ENCODE peak calls at places on chromosomes 7 and 10, in six cellular contexts. L, M, B, I, N and H are unnamed samples.

GRCh38 chr7:73900286-73900685 is 39.3 kb downstream of the TMEM270 start:
- DNase-seq in L (no peak), M (no peak), B (no peak), I (no peak), N (no peak), H (no peak)

GRCh38 chr7:136146925-136147324 is 169.8 kb upstream of the MTPN start:
- DNase-seq in L (no peak), M (no peak), B (no peak), I (no peak), N (no peak), H (no peak)

GRCh38 chr7:66267249-66267648 is 62.1 kb downstream of the TPST1 start:
- DNase-seq in L (no peak), M (peak; percentile 74), B (peak; percentile 96), I (no peak), N (no peak), H (no peak)

GRCh38 chr7:31056775-31057346 is 4.8 kb downstream of the ADCYAP1R1 start:
- DNase-seq in L (peak; percentile 3), M (no peak), B (no peak), I (no peak), N (no peak), H (no peak)

GRCh38 chr10:35226507-35226906 is 99.9 kb downstream of the CREM start:
- DNase-seq in L (no peak), M (no peak), B (no peak), I (no peak), N (no peak), H (no peak)

GRCh38 chr10:89053555-89053954 is 63.0 kb downstream of the FAS start:
- DNase-seq in L (no peak), M (no peak), B (no peak), I (no peak), N (no peak), H (no peak)

GRCh38 chr10:63268139-63268797 is 135.1 kb downstream of the NRBF2 start:
- DNase-seq in L (no peak), M (no peak), B (no peak), I (no peak), N (peak; percentile 54), H (no peak)

GRCh38 chr7:30285531-30286284 is 1.3 kb downstream of the ZNRF2 start:
- DNase-seq in L (peak; percentile 56), M (peak; percentile 72), B (peak; percentile 61), I (peak; percentile 11), N (peak; percentile 71), H (peak; percentile 53)

GRCh38 chr10:119333146-119333792 is 125.9 kb downstream of the GRK5 start:
- DNase-seq in L (peak; percentile 38), M (peak; percentile 30), B (peak; percentile 16), I (no peak), N (no peak), H (peak; percentile 20)

GRCh38 chr7:92916751-92917369 is 80.5 kb upstream of the CDK6 start:
- DNase-seq in L (peak; percentile 84), M (peak; percentile 78), B (no peak), I (peak; percentile 64), N (no peak), H (no peak)

GRCh38 chr7:111018960-111019835 is 71.7 kb upstream of the LRRN3 start:
- DNase-seq in L (peak; percentile 21), M (no peak), B (no peak), I (peak; percentile 47), N (no peak), H (no peak)

GRCh38 chr7:134611611-134612151 is 35.0 kb upstream of the BPGM start:
- DNase-seq in L (no peak), M (no peak), B (no peak), I (no peak), N (no peak), H (no peak)

GRCh38 chr10:28432210-28432676 is 100.7 kb upstream of the WAC start:
- DNase-seq in L (peak; percentile 64), M (peak; percentile 43), B (peak; percentile 80), I (peak; percentile 48), N (peak; percentile 75), H (peak; percentile 65)
- H2AFZ ChIP-seq in L (peak overlapping the region; percentile 85), M (peak overlapping the region; percentile 76), B (peak overlapping the region; percentile 61), I (peak overlapping the region; percentile 86), N (peak overlapping the region; percentile 67), H (peak overlapping the region; percentile 52)

DNA sequence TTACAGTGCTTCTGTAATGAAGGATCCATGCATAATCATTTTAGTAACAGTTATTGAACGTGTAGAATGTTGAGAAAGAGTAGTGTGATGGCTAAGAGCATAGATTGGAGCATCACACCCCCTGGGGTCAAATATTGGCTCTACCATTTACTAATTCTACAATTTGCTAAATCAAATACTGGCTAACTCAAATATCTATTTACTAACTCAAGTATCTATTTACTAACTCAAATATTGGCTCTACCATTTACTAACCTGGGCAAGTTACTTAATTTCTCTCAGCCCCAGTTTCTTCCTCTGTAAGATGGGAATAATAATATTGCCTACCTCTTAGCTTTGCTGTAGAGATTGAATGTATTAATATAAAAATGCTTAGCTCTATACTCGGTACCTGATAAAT is 64.0 kb downstream of the CDK14 start:
- DNase-seq in L (no peak), M (no peak), B (no peak), I (no peak), N (no peak), H (no peak)
- H2AFZ ChIP-seq in L (no peak overlapping the region), M (no peak overlapping the region), B (no peak overlapping the region), I (no peak overlapping the region), N (no peak overlapping the region), H (no peak overlapping the region)

DNA sequence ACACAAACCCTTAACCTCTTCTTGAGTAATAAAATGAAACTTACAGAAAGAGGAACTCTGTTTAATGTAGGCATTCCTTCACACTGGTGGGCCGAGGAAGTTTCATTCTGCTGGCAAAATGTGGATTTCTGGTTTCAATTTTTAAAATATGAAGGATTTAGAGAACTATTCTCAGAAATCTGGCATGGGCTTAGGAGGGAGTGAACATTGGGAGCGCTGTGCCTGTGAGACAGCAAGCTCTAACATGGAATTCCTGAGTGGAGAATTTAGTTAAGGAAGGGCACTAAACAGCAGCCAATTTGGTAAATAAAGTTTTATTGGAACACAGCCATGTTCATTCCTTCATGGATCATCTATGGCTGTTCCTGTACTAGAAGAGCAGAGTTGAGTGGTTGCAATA is 751.8 kb upstream of the IGFBP3 start:
- DNase-seq in L (no peak), M (no peak), B (no peak), I (no peak), N (no peak), H (no peak)
- H2AFZ ChIP-seq in L (no peak overlapping the region), M (no peak overlapping the region), B (no peak overlapping the region), I (no peak overlapping the region), N (no peak overlapping the region), H (no peak overlapping the region)

GRCh38 chr10:29389935-29390334 is 101.1 kb downstream of the LYZL1 start:
- DNase-seq in L (no peak), M (peak; percentile 8), B (no peak), I (no peak), N (no peak), H (no peak)

GRCh38 chr10:29387269-29387668 is 98.4 kb downstream of the LYZL1 start:
- DNase-seq in L (no peak), M (no peak), B (no peak), I (no peak), N (no peak), H (no peak)

GRCh38 chr10:29392376-29393021 is 103.6 kb downstream of the LYZL1 start:
- DNase-seq in L (peak; percentile 40), M (peak; percentile 19), B (peak; percentile 51), I (peak; percentile 32), N (peak; percentile 52), H (peak; percentile 47)

GRCh38 chr10:29386347-29386999 is 97.6 kb downstream of the LYZL1 start:
- DNase-seq in L (peak; percentile 38), M (peak; percentile 11), B (peak; percentile 38), I (peak; percentile 23), N (peak; percentile 37), H (peak; percentile 43)

GRCh38 chr10:29389493-29389892 is 100.6 kb downstream of the LYZL1 start:
- DNase-seq in L (no peak), M (no peak), B (no peak), I (no peak), N (no peak), H (no peak)
- H2AFZ ChIP-seq in L (no peak overlapping the region), M (no peak overlapping the region), B (no peak overlapping the region), I (no peak overlapping the region), N (no peak overlapping the region), H (no peak overlapping the region)

GRCh38 chr10:84494849-84495180 is 166.4 kb downstream of the CCSER2 start:
- DNase-seq in L (no peak), M (no peak), B (no peak), I (no peak), N (no peak), H (peak; percentile 49)
- H2AFZ ChIP-seq in L (no peak overlapping the region), M (peak overlapping the region; percentile 31), B (no peak overlapping the region), I (no peak overlapping the region), N (no peak overlapping the region), H (no peak overlapping the region)